ENCODE peak calls at places on chromosomes 12 and 14, in ten cellular contexts. B, Q, L, R, O, G, J, W, F and A are unnamed samples. For H3K4me1, the result is how much of the 10 kb centered on the place peaks cover.

GRCh38 chr12:104976703-104977102 is 9.4 kb upstream of the NOPCHAP1 start:
- DNase-seq in B (no peak), Q (no peak), L (no peak), R (no peak), O (no peak), G (no peak), J (no peak), W (no peak), F (no peak), A (no peak)

GRCh38 chr12:85632390-85632789 is 203.8 kb downstream of the RASSF9 start:
- DNase-seq in B (peak), Q (no peak), L (no peak), R (no peak), O (no peak), G (no peak), J (no peak), W (no peak), F (no peak), A (no peak)

GRCh38 chr12:28172434-28173030 is 17.7 kb upstream of the CCDC91 start:
- DNase-seq in B (peak), Q (no peak), L (peak), R (peak), O (peak), G (no peak), J (no peak), W (no peak), F (no peak), A (no peak)

GRCh38 chr12:98745578-98746391 is 100.7 kb downstream of the APAF1 start:
- DNase-seq in B (peak), Q (peak), L (no peak), R (no peak), O (peak), G (no peak), J (peak), W (no peak), F (no peak), A (peak)

GRCh38 chr12:93317227-93317626 is 60.5 kb upstream of the NUDT4 start:
- DNase-seq in B (no peak), Q (no peak), L (peak), R (no peak), O (no peak), G (no peak), J (no peak), W (no peak), F (no peak), A (no peak)

GRCh38 chr14:68262567-68262966 is 443.0 kb downstream of the RAD51B start:
- DNase-seq in B (no peak), Q (no peak), L (no peak), R (no peak), O (no peak), G (no peak), J (no peak), W (no peak), F (no peak), A (no peak)

GRCh38 chr14:79581912-79582576 is 629.3 kb downstream of the DIO2 start:
- DNase-seq in B (peak), Q (no peak), L (no peak), R (no peak), O (no peak), G (no peak), J (no peak), W (no peak), F (no peak), A (no peak)

GRCh38 chr14:73616831-73617230 is 4.5 kb downstream of the ACOT6 start:
- DNase-seq in B (no peak), Q (no peak), L (no peak), R (no peak), O (peak), G (no peak), J (no peak), W (no peak), F (no peak), A (no peak)

GRCh38 chr12:104190151-104190550 is 25.4 kb upstream of the TXNRD1 start:
- DNase-seq in B (peak), Q (no peak), L (no peak), R (no peak), O (no peak), G (no peak), J (no peak), W (no peak), F (no peak), A (no peak)

DNA sequence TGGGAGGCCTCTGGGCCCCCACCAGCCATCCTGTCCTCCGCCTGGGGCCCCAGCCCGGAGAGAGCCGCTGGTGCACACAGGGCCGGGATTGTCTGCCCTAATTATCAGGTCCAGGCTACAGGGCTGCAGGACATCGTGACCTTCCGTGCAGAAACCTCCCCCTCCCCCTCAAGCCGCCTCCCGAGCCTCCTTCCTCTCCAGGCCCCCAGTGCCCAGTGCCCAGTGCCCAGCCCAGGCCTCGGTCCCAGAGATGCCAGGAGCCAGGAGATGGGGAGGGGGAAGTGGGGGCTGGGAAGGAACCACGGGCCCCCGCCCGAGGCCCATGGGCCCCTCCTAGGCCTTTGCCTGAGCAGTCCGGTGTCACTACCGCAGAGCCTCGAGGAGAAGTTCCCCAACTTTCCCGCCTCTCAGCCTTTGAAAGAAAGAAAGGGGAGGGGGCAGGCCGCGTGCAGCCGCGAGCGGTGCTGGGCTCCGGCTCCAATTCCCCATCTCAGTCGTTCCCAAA is 612 bp upstream of the GAPDH start:
- DNase-seq in B (peak), Q (peak), L (no peak), R (peak), O (peak), G (peak), J (peak), W (peak), F (no peak), A (peak)
- H3K4me1 ChIP-seq in B (under half), Q (under half), L (under half), R (under half), O (under half), G (under half), J (under half), W (under half), F (half or more), A (under half)

GRCh38 chr12:865614-866013 is 83.9 kb downstream of the RAD52 start:
- DNase-seq in B (no peak), Q (no peak), L (no peak), R (no peak), O (no peak), G (no peak), J (no peak), W (no peak), F (no peak), A (no peak)

GRCh38 chr12:863285-863684 is 86.2 kb downstream of the RAD52 start:
- DNase-seq in B (no peak), Q (no peak), L (no peak), R (no peak), O (no peak), G (no peak), J (no peak), W (no peak), F (no peak), A (no peak)

GRCh38 chr12:857611-858010 is 91.9 kb downstream of the RAD52 start:
- DNase-seq in B (peak), Q (no peak), L (no peak), R (no peak), O (no peak), G (no peak), J (peak), W (no peak), F (no peak), A (no peak)

GRCh38 chr12:867905-868304 is 81.6 kb downstream of the RAD52 start:
- DNase-seq in B (no peak), Q (no peak), L (no peak), R (no peak), O (peak), G (no peak), J (no peak), W (no peak), F (no peak), A (no peak)

GRCh38 chr12:862303-862911 is 87.1 kb downstream of the RAD52 start:
- DNase-seq in B (no peak), Q (no peak), L (no peak), R (no peak), O (no peak), G (no peak), J (no peak), W (no peak), F (no peak), A (peak)
- H3K27ac ChIP-seq in B (no peak), Q (no peak), L (no peak), R (no peak), O (no peak), G (no peak), J (no peak), W (no peak), F (peak), A (peak)

DNA sequence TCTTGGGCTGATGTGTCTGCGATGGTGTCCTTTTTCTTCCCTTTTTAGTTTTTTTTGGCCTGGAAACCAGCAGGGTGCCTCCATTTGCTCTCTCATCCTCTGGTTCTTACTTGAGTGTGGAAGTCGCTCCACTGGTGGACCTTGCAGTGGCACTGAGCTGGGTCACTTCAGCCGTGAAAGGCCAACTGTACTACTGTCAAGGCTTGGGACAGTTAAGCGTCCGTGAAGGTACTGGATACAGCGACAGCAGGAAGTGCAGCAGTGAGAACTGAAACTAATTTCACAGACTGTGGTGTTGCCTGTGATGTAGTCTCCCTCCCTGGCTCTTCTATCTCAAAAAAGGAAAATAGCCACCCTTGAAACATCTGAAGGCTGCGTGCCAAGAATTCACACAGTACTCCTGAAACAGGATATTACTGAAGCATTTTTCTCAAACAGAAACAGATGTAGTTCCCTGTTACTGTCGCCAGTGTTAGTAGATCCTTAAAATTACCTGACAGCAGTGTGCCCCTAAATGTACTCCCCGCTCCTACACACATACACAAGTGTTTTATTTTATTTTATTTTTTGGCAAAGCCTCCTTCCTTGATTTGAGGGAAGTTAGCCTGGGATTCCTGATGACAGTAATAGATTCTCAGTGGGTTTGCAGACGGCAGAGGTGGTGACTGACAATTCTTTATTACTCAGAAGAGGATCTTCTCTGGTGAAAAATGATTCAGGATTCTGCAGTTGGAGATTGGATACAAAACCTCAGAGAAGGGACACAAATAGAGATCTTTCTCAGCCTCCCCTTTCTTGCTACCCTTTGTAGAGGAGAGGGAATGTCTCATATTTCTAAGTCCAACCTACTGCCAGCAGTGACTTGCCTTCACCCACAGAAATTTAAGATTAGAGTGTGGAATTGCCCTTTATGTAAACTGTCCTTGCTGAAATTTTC is 4.3 kb downstream of the SUSD6 start:
- DNase-seq in B (peak), Q (peak), L (peak), R (no peak), O (no peak), G (peak), J (peak), W (no peak), F (no peak), A (peak)
- H3K4me1 ChIP-seq in B (under half), Q (half or more), L (under half), R (under half), O (under half), G (under half), J (under half), W (half or more), F (half or more), A (half or more)

DNA sequence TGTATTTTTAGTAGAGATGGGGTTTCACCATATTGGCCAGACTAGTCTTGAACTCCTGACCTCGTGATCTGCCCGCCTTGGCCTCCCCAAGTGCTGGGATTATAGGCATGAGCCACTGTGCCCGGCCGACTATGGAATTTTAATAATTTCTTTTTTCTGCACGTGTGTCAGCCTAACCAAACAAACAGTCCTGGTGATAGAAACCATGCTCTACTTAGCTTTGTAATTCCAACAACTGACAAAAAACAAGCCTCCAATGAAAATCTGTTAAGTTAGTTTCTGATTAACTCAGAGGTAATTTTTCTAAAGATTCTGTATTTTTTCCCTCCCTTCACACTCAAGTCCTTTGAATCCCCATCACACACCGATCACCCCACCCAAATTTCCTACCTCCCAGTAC is 15.3 kb downstream of the COQ10A start:
- DNase-seq in B (no peak), Q (no peak), L (no peak), R (no peak), O (no peak), G (no peak), J (no peak), W (peak), F (no peak), A (no peak)
- H3K27ac ChIP-seq in B (no peak), Q (no peak), L (no peak), R (no peak), O (no peak), G (no peak), J (no peak), W (no peak), F (no peak), A (no peak)

DNA sequence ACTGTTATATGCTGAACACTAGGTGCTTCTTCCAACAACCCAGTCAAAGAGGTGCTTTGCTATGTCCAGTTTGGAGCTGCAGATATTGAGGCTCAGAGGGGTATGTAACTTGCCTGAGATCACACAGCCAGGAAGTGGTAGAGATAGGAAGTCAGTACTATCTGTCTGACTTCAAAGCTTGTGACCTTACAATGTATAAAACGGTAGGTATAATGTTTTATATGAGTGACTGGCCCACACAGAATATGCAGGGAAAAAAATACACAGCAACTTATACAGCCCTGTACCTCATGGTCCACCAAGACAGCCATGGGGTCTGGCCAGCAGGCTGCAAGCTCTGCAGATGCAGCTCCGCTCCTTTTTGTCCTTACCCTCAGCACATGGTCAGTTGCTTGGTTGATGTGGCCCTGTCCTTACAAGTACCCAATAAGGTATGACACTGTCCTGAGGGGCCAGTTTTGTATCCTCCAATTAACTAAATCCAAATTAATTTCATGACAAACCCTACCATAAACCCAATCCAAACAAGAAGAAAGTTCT is 3.9 kb upstream of the KRT4 start:
- DNase-seq in B (no peak), Q (no peak), L (no peak), R (no peak), O (no peak), G (no peak), J (no peak), W (no peak), F (no peak), A (no peak)
- H3K4me1 ChIP-seq in B (under half), Q (under half), L (under half), R (under half), O (under half), G (under half), J (under half), W (under half), F (half or more), A (under half)

GRCh38 chr12:2284321-2284813 is 231.6 kb downstream of the CACNA1C start:
- DNase-seq in B (peak), Q (no peak), L (no peak), R (no peak), O (no peak), G (no peak), J (no peak), W (peak), F (no peak), A (no peak)

GRCh38 chr12:2284857-2285256 is 232.1 kb downstream of the CACNA1C start:
- DNase-seq in B (peak), Q (peak), L (peak), R (peak), O (peak), G (peak), J (peak), W (peak), F (no peak), A (peak)

GRCh38 chr12:2282321-2282720 is 229.5 kb downstream of the CACNA1C start:
- DNase-seq in B (no peak), Q (no peak), L (peak), R (no peak), O (peak), G (no peak), J (no peak), W (peak), F (no peak), A (peak)

GRCh38 chr12:2283910-2284309 is 231.1 kb downstream of the CACNA1C start:
- DNase-seq in B (peak), Q (no peak), L (no peak), R (no peak), O (no peak), G (peak), J (no peak), W (peak), F (no peak), A (peak)

GRCh38 chr12:2283480-2283879 is 230.7 kb downstream of the CACNA1C start:
- DNase-seq in B (no peak), Q (no peak), L (no peak), R (no peak), O (no peak), G (no peak), J (no peak), W (no peak), F (no peak), A (no peak)
- H3K27ac ChIP-seq in B (peak), Q (no peak), L (no peak), R (no peak), O (no peak), G (no peak), J (peak), W (peak), F (peak), A (no peak)